ENCODE peak calls at places on chromosomes 3 and 15, in four cellular contexts. One of them, this sample, is unnamed.

GRCh38 chr3:10198761-10199688 is 34.3 kb downstream of the IRAK2 start:
- DNase-seq in psoas muscle: no peak
- DNase-seq in activated CD8-positive, alpha-beta T cell treated with anti-CD3 and anti-CD28 coated beads for 36 hours: peak
- DNase-seq in fibroblast of pulmonary artery: peak
- DNase-seq in this sample: peak

GRCh38 chr3:183591881-183592521 is 36.5 kb upstream of the KLHL6 start:
- DNase-seq in psoas muscle: no peak
- DNase-seq in fibroblast of pulmonary artery: peak
- DNase-seq in activated CD8-positive, alpha-beta T cell treated with anti-CD3 and anti-CD28 coated beads for 36 hours: no peak
- DNase-seq in this sample: no peak

GRCh38 chr15:37981781-37982180 is 47.3 kb downstream of the TMCO5A start:
- DNase-seq in activated CD8-positive, alpha-beta T cell treated with anti-CD3 and anti-CD28 coated beads for 36 hours: no peak
- DNase-seq in psoas muscle: no peak
- DNase-seq in fibroblast of pulmonary artery: peak
- DNase-seq in this sample: no peak

GRCh38 chr15:93151488-93151887 is 62.5 kb upstream of the RGMA start:
- DNase-seq in psoas muscle: no peak
- DNase-seq in fibroblast of pulmonary artery: no peak
- DNase-seq in activated CD8-positive, alpha-beta T cell treated with anti-CD3 and anti-CD28 coated beads for 36 hours: no peak
- DNase-seq in this sample: no peak

GRCh38 chr15:28185148-28185895 is 86.2 kb upstream of the OCA2 start:
- DNase-seq in fibroblast of pulmonary artery: no peak
- DNase-seq in psoas muscle: no peak
- DNase-seq in activated CD8-positive, alpha-beta T cell treated with anti-CD3 and anti-CD28 coated beads for 36 hours: no peak
- DNase-seq in this sample: no peak

GRCh38 chr3:14319654-14320182 is 82.7 kb upstream of the SLC6A6 start:
- DNase-seq in activated CD8-positive, alpha-beta T cell treated with anti-CD3 and anti-CD28 coated beads for 36 hours: peak
- DNase-seq in fibroblast of pulmonary artery: peak
- DNase-seq in psoas muscle: no peak
- DNase-seq in this sample: peak

GRCh38 chr3:125337506-125337905 is 37.6 kb downstream of the ZNF148 start:
- DNase-seq in activated CD8-positive, alpha-beta T cell treated with anti-CD3 and anti-CD28 coated beads for 36 hours: no peak
- DNase-seq in fibroblast of pulmonary artery: no peak
- DNase-seq in psoas muscle: no peak
- DNase-seq in this sample: no peak

GRCh38 chr15:52463638-52464037 is 65.0 kb downstream of the MYO5A start:
- DNase-seq in fibroblast of pulmonary artery: peak
- DNase-seq in activated CD8-positive, alpha-beta T cell treated with anti-CD3 and anti-CD28 coated beads for 36 hours: no peak
- DNase-seq in psoas muscle: no peak
- DNase-seq in this sample: no peak

GRCh38 chr3:134941820-134942219 is 146.8 kb downstream of the EPHB1 start:
- DNase-seq in activated CD8-positive, alpha-beta T cell treated with anti-CD3 and anti-CD28 coated beads for 36 hours: no peak
- DNase-seq in fibroblast of pulmonary artery: no peak
- DNase-seq in psoas muscle: no peak
- DNase-seq in this sample: no peak

GRCh38 chr3:127697531-127698240 is 24.9 kb downstream of the ABTB1 start:
- DNase-seq in psoas muscle: peak
- DNase-seq in activated CD8-positive, alpha-beta T cell treated with anti-CD3 and anti-CD28 coated beads for 36 hours: peak
- DNase-seq in fibroblast of pulmonary artery: peak
- DNase-seq in this sample: peak

GRCh38 chr3:157649511-157649910 is 146.3 kb upstream of the VEPH1 start:
- DNase-seq in psoas muscle: no peak
- DNase-seq in fibroblast of pulmonary artery: no peak
- DNase-seq in activated CD8-positive, alpha-beta T cell treated with anti-CD3 and anti-CD28 coated beads for 36 hours: no peak
- DNase-seq in this sample: no peak

GRCh38 chr3:58013973-58014649 is 5.9 kb downstream of the FLNB start:
- DNase-seq in fibroblast of pulmonary artery: peak
- DNase-seq in psoas muscle: peak
- DNase-seq in activated CD8-positive, alpha-beta T cell treated with anti-CD3 and anti-CD28 coated beads for 36 hours: no peak
- DNase-seq in this sample: no peak

GRCh38 chr15:97504031-97504430 is 456.5 kb upstream of the ARRDC4 start:
- DNase-seq in activated CD8-positive, alpha-beta T cell treated with anti-CD3 and anti-CD28 coated beads for 36 hours: no peak
- DNase-seq in fibroblast of pulmonary artery: peak
- DNase-seq in psoas muscle: no peak
- DNase-seq in this sample: peak

GRCh38 chr15:57248074-57248473 is 128.2 kb upstream of the CGNL1 start:
- DNase-seq in fibroblast of pulmonary artery: no peak
- DNase-seq in psoas muscle: no peak
- DNase-seq in activated CD8-positive, alpha-beta T cell treated with anti-CD3 and anti-CD28 coated beads for 36 hours: no peak
- DNase-seq in this sample: no peak

GRCh38 chr3:72821170-72821781 is 27.0 kb downstream of the SHQ1 start:
- DNase-seq in fibroblast of pulmonary artery: peak
- DNase-seq in activated CD8-positive, alpha-beta T cell treated with anti-CD3 and anti-CD28 coated beads for 36 hours: peak
- DNase-seq in psoas muscle: no peak
- DNase-seq in this sample: peak

GRCh38 chr3:132174500-132174899 is 139.7 kb upstream of the CPNE4 start:
- DNase-seq in activated CD8-positive, alpha-beta T cell treated with anti-CD3 and anti-CD28 coated beads for 36 hours: no peak
- DNase-seq in fibroblast of pulmonary artery: peak
- DNase-seq in psoas muscle: no peak
- DNase-seq in this sample: no peak

GRCh38 chr3:127478922-127479321 is 111.6 kb downstream of the TPRA1 start:
- DNase-seq in psoas muscle: no peak
- DNase-seq in activated CD8-positive, alpha-beta T cell treated with anti-CD3 and anti-CD28 coated beads for 36 hours: no peak
- DNase-seq in fibroblast of pulmonary artery: no peak
- DNase-seq in this sample: no peak

GRCh38 chr15:67509918-67510317 is 11.0 kb upstream of the C15orf61 start:
- DNase-seq in activated CD8-positive, alpha-beta T cell treated with anti-CD3 and anti-CD28 coated beads for 36 hours: no peak
- DNase-seq in psoas muscle: no peak
- DNase-seq in fibroblast of pulmonary artery: no peak
- DNase-seq in this sample: no peak

GRCh38 chr3:52234516-52235447 is 4.2 kb downstream of the TWF2 start:
- DNase-seq in activated CD8-positive, alpha-beta T cell treated with anti-CD3 and anti-CD28 coated beads for 36 hours: no peak
- DNase-seq in fibroblast of pulmonary artery: no peak
- DNase-seq in psoas muscle: peak
- DNase-seq in this sample: no peak
- TF ChIP-seq CTCF in activated CD8-positive, alpha-beta T cell treated with anti-CD3 and anti-CD28 coated beads for 36 hours: no peak
- TF ChIP-seq CTCF in fibroblast of pulmonary artery: no peak
- TF ChIP-seq CTCF in psoas muscle: peak
- TF ChIP-seq CTCF in this sample: no peak

GRCh38 chr3:52056521-52056967 is at the start of gene DUSP7:
- DNase-seq in fibroblast of pulmonary artery: peak
- DNase-seq in psoas muscle: peak
- DNase-seq in activated CD8-positive, alpha-beta T cell treated with anti-CD3 and anti-CD28 coated beads for 36 hours: peak
- DNase-seq in this sample: peak

GRCh38 chr3:52054689-52055511 is 1.5 kb downstream of the DUSP7 start:
- DNase-seq in fibroblast of pulmonary artery: no peak
- DNase-seq in psoas muscle: no peak
- DNase-seq in activated CD8-positive, alpha-beta T cell treated with anti-CD3 and anti-CD28 coated beads for 36 hours: peak
- DNase-seq in this sample: no peak

GRCh38 chr3:52057806-52058099 is 1.4 kb upstream of the DUSP7 start:
- DNase-seq in psoas muscle: no peak
- DNase-seq in activated CD8-positive, alpha-beta T cell treated with anti-CD3 and anti-CD28 coated beads for 36 hours: no peak
- DNase-seq in fibroblast of pulmonary artery: no peak
- DNase-seq in this sample: no peak

GRCh38 chr3:52056968-52057805 is 816 bp upstream of the DUSP7 start:
- DNase-seq in activated CD8-positive, alpha-beta T cell treated with anti-CD3 and anti-CD28 coated beads for 36 hours: peak
- DNase-seq in psoas muscle: peak
- DNase-seq in fibroblast of pulmonary artery: peak
- DNase-seq in this sample: peak

GRCh38 chr3:52055537-52056351 is 627 bp downstream of the DUSP7 start:
- DNase-seq in fibroblast of pulmonary artery: peak
- DNase-seq in activated CD8-positive, alpha-beta T cell treated with anti-CD3 and anti-CD28 coated beads for 36 hours: peak
- DNase-seq in psoas muscle: peak
- DNase-seq in this sample: peak
- TF ChIP-seq CTCF in fibroblast of pulmonary artery: peak
- TF ChIP-seq CTCF in activated CD8-positive, alpha-beta T cell treated with anti-CD3 and anti-CD28 coated beads for 36 hours: no peak
- TF ChIP-seq CTCF in psoas muscle: peak
- TF ChIP-seq CTCF in this sample: no peak

GRCh38 chr3:17307889-17308288 is 423.1 kb downstream of the PLCL2 start:
- DNase-seq in activated CD8-positive, alpha-beta T cell treated with anti-CD3 and anti-CD28 coated beads for 36 hours: no peak
- DNase-seq in psoas muscle: no peak
- DNase-seq in fibroblast of pulmonary artery: no peak
- DNase-seq in this sample: no peak

GRCh38 chr3:17310983-17311382 is 426.2 kb downstream of the PLCL2 start:
- DNase-seq in fibroblast of pulmonary artery: no peak
- DNase-seq in activated CD8-positive, alpha-beta T cell treated with anti-CD3 and anti-CD28 coated beads for 36 hours: no peak
- DNase-seq in psoas muscle: no peak
- DNase-seq in this sample: no peak

GRCh38 chr3:17302774-17303173 is 418.0 kb downstream of the PLCL2 start:
- DNase-seq in psoas muscle: no peak
- DNase-seq in activated CD8-positive, alpha-beta T cell treated with anti-CD3 and anti-CD28 coated beads for 36 hours: no peak
- DNase-seq in fibroblast of pulmonary artery: peak
- DNase-seq in this sample: no peak

GRCh38 chr3:17304969-17305368 is 420.2 kb downstream of the PLCL2 start:
- DNase-seq in activated CD8-positive, alpha-beta T cell treated with anti-CD3 and anti-CD28 coated beads for 36 hours: no peak
- DNase-seq in psoas muscle: no peak
- DNase-seq in fibroblast of pulmonary artery: no peak
- DNase-seq in this sample: no peak

DNA sequence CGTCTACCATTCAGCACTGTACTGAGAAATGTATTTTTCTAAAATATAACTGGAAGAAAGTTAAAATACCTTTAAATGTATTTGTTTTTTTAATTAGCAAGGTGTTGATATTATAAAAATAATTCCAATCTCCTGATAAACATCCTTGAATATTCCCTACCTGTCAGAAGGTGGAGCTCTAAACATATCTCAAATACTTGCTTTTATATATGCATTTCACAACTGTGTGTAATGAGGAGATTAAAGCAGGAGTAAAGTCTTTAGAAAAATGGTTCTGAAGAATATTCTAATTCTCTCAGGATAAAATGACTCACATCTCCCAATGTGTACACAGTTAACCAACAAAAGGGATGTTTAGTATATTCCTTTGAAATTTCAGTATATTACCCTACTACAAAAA is 422.7 kb downstream of the PLCL2 start:
- DNase-seq in activated CD8-positive, alpha-beta T cell treated with anti-CD3 and anti-CD28 coated beads for 36 hours: no peak
- DNase-seq in fibroblast of pulmonary artery: peak
- DNase-seq in psoas muscle: no peak
- DNase-seq in this sample: no peak
- TF ChIP-seq CTCF in activated CD8-positive, alpha-beta T cell treated with anti-CD3 and anti-CD28 coated beads for 36 hours: no peak
- TF ChIP-seq CTCF in fibroblast of pulmonary artery: no peak
- TF ChIP-seq CTCF in psoas muscle: no peak
- TF ChIP-seq CTCF in this sample: no peak

GRCh38 chr15:33200444-33200843 is 5.9 kb upstream of the FMN1 start:
- DNase-seq in psoas muscle: no peak
- DNase-seq in fibroblast of pulmonary artery: no peak
- DNase-seq in activated CD8-positive, alpha-beta T cell treated with anti-CD3 and anti-CD28 coated beads for 36 hours: no peak
- DNase-seq in this sample: no peak

GRCh38 chr15:33204087-33204486 is 9.6 kb upstream of the FMN1 start:
- DNase-seq in fibroblast of pulmonary artery: no peak
- DNase-seq in psoas muscle: no peak
- DNase-seq in activated CD8-positive, alpha-beta T cell treated with anti-CD3 and anti-CD28 coated beads for 36 hours: no peak
- DNase-seq in this sample: no peak

GRCh38 chr15:33200903-33201302 is 6.4 kb upstream of the FMN1 start:
- DNase-seq in psoas muscle: no peak
- DNase-seq in activated CD8-positive, alpha-beta T cell treated with anti-CD3 and anti-CD28 coated beads for 36 hours: no peak
- DNase-seq in fibroblast of pulmonary artery: no peak
- DNase-seq in this sample: no peak

GRCh38 chr15:33197636-33198035 is 3.1 kb upstream of the FMN1 start:
- DNase-seq in psoas muscle: no peak
- DNase-seq in activated CD8-positive, alpha-beta T cell treated with anti-CD3 and anti-CD28 coated beads for 36 hours: no peak
- DNase-seq in fibroblast of pulmonary artery: no peak
- DNase-seq in this sample: no peak

DNA sequence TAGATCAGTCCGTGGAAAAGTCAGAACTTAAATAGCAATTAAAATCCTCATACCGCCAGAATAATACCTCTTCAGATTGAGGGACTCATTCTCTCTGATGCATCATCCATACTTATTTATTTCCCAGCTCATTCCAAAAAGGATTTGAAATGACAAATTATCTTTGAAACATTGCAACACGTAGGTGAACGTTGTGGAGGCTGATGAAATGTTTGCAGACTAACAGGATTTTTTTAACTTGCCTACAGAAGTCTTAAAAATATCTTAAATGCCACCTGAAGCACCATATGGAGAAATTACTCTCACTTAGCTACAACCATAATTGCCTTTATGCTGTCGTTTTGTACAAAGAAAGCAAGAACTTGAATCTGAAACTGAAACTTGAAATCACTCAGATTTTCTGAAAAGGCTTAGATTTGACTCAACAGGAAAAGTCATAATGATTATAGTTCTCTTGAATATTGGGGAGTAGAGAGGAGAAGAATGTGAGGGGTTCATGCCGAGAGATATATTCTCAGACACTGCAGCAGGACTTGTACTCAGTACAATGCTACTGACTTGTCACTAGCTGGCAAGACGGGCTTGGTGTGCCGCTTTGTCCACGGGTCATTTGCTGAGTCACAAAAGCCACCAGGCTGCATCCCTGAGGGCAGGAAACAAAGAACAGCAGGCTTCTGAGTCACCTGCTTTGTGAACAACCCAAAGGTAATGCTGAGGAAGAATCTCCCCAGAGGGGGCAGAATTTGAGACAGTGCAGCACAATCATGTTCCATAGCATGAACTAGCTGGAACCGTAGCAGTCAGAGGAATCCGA is 7.1 kb upstream of the FMN1 start:
- DNase-seq in activated CD8-positive, alpha-beta T cell treated with anti-CD3 and anti-CD28 coated beads for 36 hours: peak
- DNase-seq in fibroblast of pulmonary artery: no peak
- DNase-seq in psoas muscle: peak
- DNase-seq in this sample: peak
- TF ChIP-seq CTCF in activated CD8-positive, alpha-beta T cell treated with anti-CD3 and anti-CD28 coated beads for 36 hours: no peak
- TF ChIP-seq CTCF in fibroblast of pulmonary artery: peak
- TF ChIP-seq CTCF in psoas muscle: peak
- TF ChIP-seq CTCF in this sample: no peak